ENCODE peak calls at places on chromosomes 12 and 14, in nine cellular contexts. M, S, G, O, C, Q, P, U and T are unnamed samples.

GRCh38 chr12:92270501-92270900 is 124.9 kb upstream of the BTG1 start:
- DNase-seq in M (no peak), S (no peak), G (no peak), O (no peak), C (no peak), Q (no peak), P (no peak), U (no peak), T (no peak)

GRCh38 chr14:80456200-80456599 is 244.9 kb upstream of the DIO2 start:
- DNase-seq in M (no peak), S (no peak), G (no peak), O (no peak), C (peak; percentile 56), Q (no peak), P (no peak), U (peak; percentile 63), T (no peak)

GRCh38 chr12:131103614-131104463 is 150.1 kb downstream of the ADGRD1 start:
- DNase-seq in M (no peak), S (no peak), G (no peak), O (no peak), C (no peak), Q (no peak), P (peak; percentile 58), U (no peak), T (no peak)

GRCh38 chr14:95663226-95663797 is 22.9 kb upstream of the TCL1B start:
- DNase-seq in M (no peak), S (peak; percentile 60), G (peak; percentile 9), O (no peak), C (no peak), Q (no peak), P (no peak), U (no peak), T (no peak)

GRCh38 chr12:115174928-115175327 is 491.0 kb upstream of the TBX3 start:
- DNase-seq in M (no peak), S (no peak), G (no peak), O (no peak), C (no peak), Q (no peak), P (peak; percentile 90), U (no peak), T (no peak)

GRCh38 chr14:72894623-72895378 is 900 bp upstream of the DPF3 start:
- DNase-seq in M (no peak), S (peak; percentile 57), G (peak; percentile 38), O (peak; percentile 68), C (no peak), Q (no peak), P (peak; percentile 71), U (no peak), T (no peak)

GRCh38 chr12:16063728-16064127 is 152.6 kb downstream of the DERA start:
- DNase-seq in M (no peak), S (no peak), G (no peak), O (no peak), C (no peak), Q (no peak), P (no peak), U (peak; percentile 9), T (no peak)

GRCh38 chr14:79342942-79343341 is 868.4 kb downstream of the DIO2 start:
- DNase-seq in M (no peak), S (no peak), G (no peak), O (no peak), C (no peak), Q (no peak), P (peak; percentile 93), U (no peak), T (no peak)

GRCh38 chr12:91274886-91275285 is 92.3 kb upstream of the DCN start:
- DNase-seq in M (no peak), S (peak; percentile 47), G (no peak), O (no peak), C (peak; percentile 49), Q (no peak), P (no peak), U (peak; percentile 65), T (no peak)

GRCh38 chr12:124928095-124928911 is 13.9 kb upstream of the UBC start:
- DNase-seq in M (peak; percentile 7), S (peak; percentile 74), G (peak; percentile 89), O (no peak), C (no peak), Q (no peak), P (no peak), U (peak; percentile 61), T (no peak)

GRCh38 chr14:39102265-39102968 is 618 bp downstream of the SEC23A start:
- DNase-seq in M (no peak), S (peak; percentile 36), G (peak; percentile 73), O (no peak), C (peak; percentile 14), Q (no peak), P (no peak), U (no peak), T (peak; percentile 36)